ENCODE peak calls at places on chromosomes 3 and 15, in six cellular contexts. One of them, this sample, is unnamed.

GRCh38 chr3:113927556-113927955 is 20.3 kb upstream of the ZDHHC23 start:
- DNase-seq in mesothelial cell of epicardium: no peak
- DNase-seq in IMR-90: no peak
- DNase-seq in endodermal cell: no peak
- DNase-seq in lower leg skin: no peak
- DNase-seq in A549: no peak
- DNase-seq in this sample: no peak

GRCh38 chr3:124821356-124821755 is 65.8 kb downstream of the ITGB5 start:
- DNase-seq in endodermal cell: no peak
- DNase-seq in A549: no peak
- DNase-seq in IMR-90: no peak
- DNase-seq in lower leg skin: no peak
- DNase-seq in mesothelial cell of epicardium: no peak
- DNase-seq in this sample: no peak

GRCh38 chr3:48832691-48833090 is 15.0 kb downstream of the PRKAR2A start:
- DNase-seq in mesothelial cell of epicardium: no peak
- DNase-seq in lower leg skin: no peak
- DNase-seq in IMR-90: no peak
- DNase-seq in A549: no peak
- DNase-seq in endodermal cell: no peak
- DNase-seq in this sample: no peak

GRCh38 chr3:177262396-177262795 is 65.1 kb upstream of the TBL1XR1 start:
- DNase-seq in lower leg skin: no peak
- DNase-seq in IMR-90: peak
- DNase-seq in A549: no peak
- DNase-seq in mesothelial cell of epicardium: no peak
- DNase-seq in endodermal cell: peak
- DNase-seq in this sample: no peak

GRCh38 chr15:69996321-69996720 is 101.4 kb downstream of the TLE3 start:
- DNase-seq in IMR-90: no peak
- DNase-seq in lower leg skin: no peak
- DNase-seq in A549: no peak
- DNase-seq in mesothelial cell of epicardium: no peak
- DNase-seq in endodermal cell: no peak
- DNase-seq in this sample: no peak

GRCh38 chr15:48433226-48433886 is 102.1 kb downstream of the DUT start:
- DNase-seq in lower leg skin: no peak
- DNase-seq in IMR-90: peak
- DNase-seq in A549: no peak
- DNase-seq in endodermal cell: no peak
- DNase-seq in mesothelial cell of epicardium: no peak
- DNase-seq in this sample: no peak

GRCh38 chr3:39114456-39114855 is 7.0 kb downstream of the TTC21A start:
- DNase-seq in endodermal cell: peak
- DNase-seq in A549: no peak
- DNase-seq in lower leg skin: no peak
- DNase-seq in IMR-90: no peak
- DNase-seq in mesothelial cell of epicardium: no peak
- DNase-seq in this sample: no peak

GRCh38 chr3:38133557-38134405 is 3.1 kb downstream of the ACAA1 start:
- DNase-seq in A549: no peak
- DNase-seq in lower leg skin: no peak
- DNase-seq in mesothelial cell of epicardium: no peak
- DNase-seq in endodermal cell: peak
- DNase-seq in IMR-90: no peak
- DNase-seq in this sample: no peak

GRCh38 chr3:126305427-126305826 is 51.8 kb downstream of the KLF15 start:
- DNase-seq in IMR-90: peak
- DNase-seq in endodermal cell: no peak
- DNase-seq in mesothelial cell of epicardium: no peak
- DNase-seq in lower leg skin: no peak
- DNase-seq in A549: no peak
- DNase-seq in this sample: no peak

GRCh38 chr15:101652783-101653430 is 726 bp upstream of the TM2D3 start:
- DNase-seq in lower leg skin: no peak
- DNase-seq in endodermal cell: peak
- DNase-seq in A549: no peak
- DNase-seq in mesothelial cell of epicardium: no peak
- DNase-seq in IMR-90: no peak
- DNase-seq in this sample: no peak

GRCh38 chr15:89667706-89667960 is 11.5 kb downstream of the PLIN1 start:
- DNase-seq in A549: no peak
- DNase-seq in mesothelial cell of epicardium: no peak
- DNase-seq in lower leg skin: no peak
- DNase-seq in IMR-90: no peak
- DNase-seq in endodermal cell: no peak
- DNase-seq in this sample: no peak

GRCh38 chr3:169863458-169863899 is 6.3 kb downstream of the LRRC31 start:
- DNase-seq in IMR-90: peak
- DNase-seq in A549: peak
- DNase-seq in endodermal cell: peak
- DNase-seq in mesothelial cell of epicardium: peak
- DNase-seq in lower leg skin: peak
- DNase-seq in this sample: no peak

GRCh38 chr3:41274944-41275668 is 75.8 kb downstream of the CTNNB1 start:
- DNase-seq in IMR-90: peak
- DNase-seq in mesothelial cell of epicardium: no peak
- DNase-seq in lower leg skin: no peak
- DNase-seq in A549: peak
- DNase-seq in endodermal cell: no peak
- DNase-seq in this sample: no peak

GRCh38 chr3:30644615-30645014 is 38.2 kb downstream of the TGFBR2 start:
- DNase-seq in endodermal cell: no peak
- DNase-seq in mesothelial cell of epicardium: no peak
- DNase-seq in A549: no peak
- DNase-seq in IMR-90: peak
- DNase-seq in lower leg skin: peak
- DNase-seq in this sample: no peak

GRCh38 chr15:48062476-48062875 is 58.3 kb upstream of the SLC24A5 start:
- DNase-seq in mesothelial cell of epicardium: no peak
- DNase-seq in endodermal cell: peak
- DNase-seq in lower leg skin: no peak
- DNase-seq in IMR-90: peak
- DNase-seq in A549: no peak
- DNase-seq in this sample: no peak

GRCh38 chr3:8482263-8482662 is 19.4 kb upstream of the LMCD1 start:
- DNase-seq in endodermal cell: no peak
- DNase-seq in A549: no peak
- DNase-seq in mesothelial cell of epicardium: no peak
- DNase-seq in IMR-90: no peak
- DNase-seq in lower leg skin: no peak
- DNase-seq in this sample: no peak

GRCh38 chr3:78857494-78858111 is 910.2 kb downstream of the ROBO1 start:
- DNase-seq in endodermal cell: no peak
- DNase-seq in lower leg skin: no peak
- DNase-seq in mesothelial cell of epicardium: no peak
- DNase-seq in IMR-90: no peak
- DNase-seq in A549: no peak
- DNase-seq in this sample: no peak

GRCh38 chr3:151426337-151426648 is 34.6 kb downstream of the IGSF10 start:
- DNase-seq in A549: peak
- DNase-seq in mesothelial cell of epicardium: no peak
- DNase-seq in IMR-90: no peak
- DNase-seq in endodermal cell: peak
- DNase-seq in lower leg skin: no peak
- DNase-seq in this sample: no peak
- TF ChIP-seq CTCF in A549: no peak
- TF ChIP-seq CTCF in mesothelial cell of epicardium: peak
- TF ChIP-seq CTCF in IMR-90: no peak
- TF ChIP-seq CTCF in endodermal cell: peak
- TF ChIP-seq CTCF in lower leg skin: no peak
- TF ChIP-seq CTCF in this sample: peak

GRCh38 chr3:134885877-134886621 is 91.0 kb downstream of the EPHB1 start:
- DNase-seq in endodermal cell: peak
- DNase-seq in IMR-90: no peak
- DNase-seq in mesothelial cell of epicardium: no peak
- DNase-seq in lower leg skin: no peak
- DNase-seq in A549: no peak
- DNase-seq in this sample: no peak
- TF ChIP-seq CTCF in endodermal cell: peak
- TF ChIP-seq CTCF in IMR-90: no peak
- TF ChIP-seq CTCF in mesothelial cell of epicardium: no peak
- TF ChIP-seq CTCF in lower leg skin: no peak
- TF ChIP-seq CTCF in A549: no peak
- TF ChIP-seq CTCF in this sample: peak

GRCh38 chr3:148709560-148710253 is 12.0 kb downstream of the AGTR1 start:
- DNase-seq in endodermal cell: no peak
- DNase-seq in A549: no peak
- DNase-seq in IMR-90: no peak
- DNase-seq in mesothelial cell of epicardium: no peak
- DNase-seq in lower leg skin: no peak
- DNase-seq in this sample: no peak
- TF ChIP-seq CTCF in endodermal cell: no peak
- TF ChIP-seq CTCF in A549: no peak
- TF ChIP-seq CTCF in IMR-90: no peak
- TF ChIP-seq CTCF in mesothelial cell of epicardium: no peak
- TF ChIP-seq CTCF in lower leg skin: no peak
- TF ChIP-seq CTCF in this sample: no peak

GRCh38 chr3:110886514-110886913 is 185.1 kb upstream of the NECTIN3 start:
- DNase-seq in A549: no peak
- DNase-seq in endodermal cell: no peak
- DNase-seq in IMR-90: no peak
- DNase-seq in lower leg skin: no peak
- DNase-seq in mesothelial cell of epicardium: no peak
- DNase-seq in this sample: no peak

GRCh38 chr3:110878692-110879091 is 192.9 kb upstream of the NECTIN3 start:
- DNase-seq in A549: no peak
- DNase-seq in endodermal cell: no peak
- DNase-seq in lower leg skin: no peak
- DNase-seq in mesothelial cell of epicardium: no peak
- DNase-seq in IMR-90: no peak
- DNase-seq in this sample: no peak

DNA sequence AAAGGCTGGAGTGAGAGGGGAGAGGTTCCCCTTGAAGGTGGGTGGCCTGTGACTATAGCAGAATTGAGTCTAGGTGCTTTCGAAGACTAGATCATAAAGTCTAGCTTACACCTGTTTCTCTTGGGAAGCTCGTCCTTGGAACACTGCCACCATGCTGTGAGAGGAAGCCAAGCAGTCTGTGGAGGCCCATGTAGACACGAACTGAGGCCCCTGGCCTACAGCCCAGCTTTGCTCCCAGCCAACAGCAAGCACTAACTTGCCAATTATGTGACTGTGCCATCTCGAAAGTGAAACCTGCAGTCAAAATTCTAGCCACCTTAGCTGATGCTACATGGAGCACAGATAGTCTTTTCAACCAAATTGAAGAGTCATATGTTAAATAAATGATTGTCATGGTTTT is 190.5 kb upstream of the NECTIN3 start:
- DNase-seq in lower leg skin: peak
- DNase-seq in mesothelial cell of epicardium: no peak
- DNase-seq in A549: no peak
- DNase-seq in IMR-90: peak
- DNase-seq in endodermal cell: peak
- DNase-seq in this sample: no peak
- TF ChIP-seq CTCF in lower leg skin: no peak
- TF ChIP-seq CTCF in mesothelial cell of epicardium: no peak
- TF ChIP-seq CTCF in A549: no peak
- TF ChIP-seq CTCF in IMR-90: no peak
- TF ChIP-seq CTCF in endodermal cell: peak
- TF ChIP-seq CTCF in this sample: peak

This sample was measured in chondrocyte.